ENCODE peak calls at places on chromosomes 7 and 10, in ten cellular contexts. L is RWPE1, R is fibroblast of mammary gland, Z is Calu3, S is fibroblast of pulmonary artery, X is GM10248, I is endothelial cell, Q is colonic mucosa, K is nephron progenitor cell, W is OCI-LY7. A is an unnamed sample.

GRCh38 chr7:23873306-23873705 is 163.3 kb downstream of the STK31 start:
- DNase-seq in L (no peak), R (no peak), Z (no peak), S (no peak), X (no peak), I (no peak), Q (no peak), K (no peak), W (no peak), A (no peak)

GRCh38 chr7:2804227-2804763 is 39.8 kb downstream of the GNA12 start:
- DNase-seq in L (no peak), R (no peak), Z (no peak), S (no peak), X (no peak), I (no peak), Q (peak), K (no peak), W (no peak), A (no peak)

GRCh38 chr7:90119178-90119971 is 34.9 kb upstream of the STEAP1 start:
- DNase-seq in L (no peak), R (peak), Z (peak), S (peak), X (no peak), I (peak), Q (peak), K (peak), W (no peak), A (peak)

GRCh38 chr7:155896531-155897263 is 84.4 kb upstream of the SHH start:
- DNase-seq in L (no peak), R (no peak), Z (no peak), S (no peak), X (no peak), I (no peak), Q (no peak), K (no peak), W (no peak), A (no peak)

GRCh38 chr10:47044741-47045140 is 133.5 kb downstream of the PTPN20 start:
- DNase-seq in L (no peak), R (no peak), Z (no peak), S (no peak), X (no peak), I (no peak), Q (no peak), K (no peak), W (no peak), A (no peak)

GRCh38 chr10:62024026-62024701 is 122.7 kb downstream of the ARID5B start:
- DNase-seq in L (no peak), R (no peak), Z (no peak), S (no peak), X (no peak), I (no peak), Q (no peak), K (no peak), W (no peak), A (no peak)

GRCh38 chr7:26103541-26104070 is 48.4 kb upstream of the NFE2L3 start:
- DNase-seq in L (no peak), R (no peak), Z (no peak), S (no peak), X (no peak), I (no peak), Q (no peak), K (no peak), W (no peak), A (no peak)

GRCh38 chr10:22321156-22321711 is 335 bp downstream of the BMI1 start:
- DNase-seq in L (no peak), R (peak), Z (peak), S (peak), X (peak), I (peak), Q (no peak), K (peak), W (peak), A (peak)

GRCh38 chr10:101495324-101495925 is 92.6 kb downstream of the POLL start:
- DNase-seq in L (peak), R (peak), Z (peak), S (peak), X (no peak), I (no peak), Q (no peak), K (no peak), W (peak), A (no peak)

GRCh38 chr10:131981429-131982184 is at the start of gene BNIP3:
- DNase-seq in L (peak), R (peak), Z (peak), S (peak), X (peak), I (peak), Q (peak), K (peak), W (peak), A (peak)

GRCh38 chr10:122487231-122487765 is 25.9 kb downstream of the HTRA1 start:
- DNase-seq in L (no peak), R (no peak), Z (no peak), S (no peak), X (no peak), I (no peak), Q (no peak), K (no peak), W (no peak), A (no peak)

GRCh38 chr7:73519867-73520672 is 2.0 kb downstream of the BAZ1B start:
- DNase-seq in L (no peak), R (peak), Z (no peak), S (no peak), X (no peak), I (no peak), Q (peak), K (no peak), W (peak), A (no peak)

GRCh38 chr10:119428789-119429188 is 113.7 kb downstream of the RGS10 start:
- DNase-seq in L (no peak), R (peak), Z (no peak), S (no peak), X (no peak), I (no peak), Q (no peak), K (peak), W (no peak), A (no peak)

GRCh38 chr7:43569424-43569823 is 13.5 kb upstream of the STK17A start:
- DNase-seq in L (no peak), R (peak), Z (no peak), S (peak), X (peak), I (no peak), Q (no peak), K (no peak), W (no peak), A (peak)

GRCh38 chr7:12130664-12131063 is 80.4 kb upstream of the TMEM106B start:
- DNase-seq in L (no peak), R (no peak), Z (no peak), S (no peak), X (no peak), I (no peak), Q (no peak), K (no peak), W (no peak), A (no peak)

GRCh38 chr7:110534241-110534931 is 556.5 kb upstream of the LRRN3 start:
- DNase-seq in L (peak), R (peak), Z (no peak), S (peak), X (no peak), I (no peak), Q (no peak), K (no peak), W (no peak), A (no peak)
- TF ChIP-seq CTCF in L (no peak), R (no peak), Z (no peak), S (no peak), X (no peak), I (no peak), Q (no peak), K (no peak), W (no peak), A (no peak)

DNA sequence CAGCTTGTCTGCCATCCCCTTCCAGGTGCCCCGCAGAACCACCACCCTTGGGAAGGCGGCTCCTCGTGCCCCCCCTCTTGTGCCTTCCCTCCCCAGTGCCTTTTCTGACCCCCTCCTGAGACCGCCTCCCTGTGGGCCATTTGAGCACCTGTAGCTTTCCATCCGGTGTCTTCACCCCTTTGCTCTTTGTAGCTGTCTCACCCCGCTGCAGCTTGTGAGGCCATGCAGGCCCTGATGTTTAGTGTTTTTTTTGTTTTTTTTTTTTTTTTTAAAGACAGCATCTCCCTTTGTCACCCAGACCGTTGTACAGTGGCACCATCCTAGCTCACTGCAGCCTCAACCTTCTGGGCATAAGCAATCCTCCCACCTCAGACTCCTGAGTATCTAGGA is 52.5 kb downstream of the CUX1 start:
- DNase-seq in L (no peak), R (no peak), Z (no peak), S (no peak), X (no peak), I (no peak), Q (no peak), K (no peak), W (peak), A (no peak)
- TF ChIP-seq CTCF in L (no peak), R (no peak), Z (no peak), S (no peak), X (no peak), I (no peak), Q (no peak), K (no peak), W (peak), A (no peak)

GRCh38 chr7:98234429-98235147 is 17.4 kb downstream of the TECPR1 start:
- DNase-seq in L (no peak), R (no peak), Z (no peak), S (no peak), X (no peak), I (no peak), Q (no peak), K (no peak), W (no peak), A (no peak)
- TF ChIP-seq CTCF in L (no peak), R (peak), Z (no peak), S (no peak), X (no peak), I (peak), Q (no peak), K (no peak), W (no peak), A (no peak)

DNA sequence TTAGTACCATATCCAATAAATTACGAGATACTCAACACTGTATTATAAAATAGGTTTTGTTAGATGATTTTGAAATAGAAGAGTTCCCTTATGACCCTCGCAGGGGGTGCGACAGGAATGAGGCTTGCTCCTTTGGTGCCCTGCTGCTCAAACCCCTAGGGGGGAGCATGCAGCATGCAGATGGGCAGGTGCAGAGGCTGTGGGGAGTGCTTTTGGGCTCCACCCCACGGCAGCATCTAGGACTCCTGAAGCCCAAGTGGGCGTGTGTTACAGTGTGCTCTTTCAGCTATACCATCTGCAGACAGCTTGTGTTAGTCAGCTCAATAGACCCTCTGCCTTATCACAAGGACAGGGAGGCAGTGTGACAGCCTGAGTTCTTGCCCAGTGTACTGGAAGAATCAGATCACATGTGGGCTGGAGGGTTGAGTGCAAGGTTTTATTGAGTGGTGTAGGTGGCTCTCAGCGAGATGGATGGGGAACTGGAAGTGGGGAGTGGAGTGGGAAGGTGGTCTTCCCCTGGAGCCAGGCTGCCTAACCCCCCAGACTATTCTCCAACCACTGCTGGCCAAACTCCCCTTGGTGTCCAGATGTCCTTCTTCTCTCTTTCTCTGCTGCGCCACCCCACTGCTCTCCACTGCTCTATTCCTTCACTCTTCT is 3.1 kb upstream of the MRC1 start:
- DNase-seq in L (no peak), R (no peak), Z (no peak), S (no peak), X (no peak), I (no peak), Q (no peak), K (no peak), W (peak), A (no peak)
- TF ChIP-seq CTCF in L (no peak), R (peak), Z (no peak), S (no peak), X (no peak), I (no peak), Q (no peak), K (no peak), W (peak), A (no peak)

A was measured in GM13976.